ENCODE peak calls at places on chromosome 16, in ten cellular contexts. J, F, S, V, U, W, P, L, Z and N are unnamed samples.

GRCh38 chr16:12815361-12815760 is 11.7 kb upstream of the CPPED1 start:
- DNase-seq in V (no peak), W (no peak), Z (no peak), U (no peak), L (no peak), P (no peak), J (no peak), F (no peak), S (no peak), N (no peak)

GRCh38 chr16:83513006-83513755 is 294.6 kb upstream of the HSBP1 start:
- DNase-seq in W (no peak), S (no peak), J (no peak), L (no peak), P (no peak), Z (no peak), F (no peak), V (no peak), U (no peak), N (no peak)

GRCh38 chr16:80526418-80527061 is 14.3 kb upstream of the DYNLRB2 start:
- DNase-seq in J (no peak), L (peak), F (no peak), P (peak), U (no peak), Z (no peak), W (no peak), V (peak), S (peak), N (no peak)

GRCh38 chr16:7343271-7343670 is 10.6 kb downstream of the RBFOX1 start:
- DNase-seq in U (no peak), Z (no peak), W (no peak), J (no peak), V (no peak), P (no peak), F (no peak), L (no peak), S (peak), N (no peak)

GRCh38 chr16:48523415-48524204 is 86.4 kb downstream of the N4BP1 start:
- DNase-seq in J (no peak), L (no peak), Z (no peak), F (no peak), U (peak), S (no peak), W (peak), V (no peak), P (no peak), N (no peak)

GRCh38 chr16:27326738-27327585 is 13.2 kb downstream of the IL4R start:
- DNase-seq in W (peak), V (peak), F (peak), U (peak), P (peak), J (peak), S (peak), Z (no peak), L (peak), N (peak)

GRCh38 chr16:83623091-83623730 is 184.6 kb upstream of the HSBP1 start:
- DNase-seq in W (no peak), P (no peak), U (no peak), L (no peak), Z (no peak), J (no peak), V (no peak), S (no peak), F (no peak), N (no peak)

GRCh38 chr16:73037331-73037745 is 10.6 kb downstream of the ZFHX3 start:
- DNase-seq in S (peak), P (peak), L (no peak), J (no peak), F (no peak), U (no peak), V (peak), W (peak), Z (no peak), N (no peak)

GRCh38 chr16:51710186-51710585 is 559.1 kb upstream of the SALL1 start:
- DNase-seq in P (no peak), J (no peak), U (no peak), L (no peak), F (no peak), Z (no peak), W (no peak), V (no peak), S (no peak), N (no peak)

GRCh38 chr16:58501242-58502131 is 1.5 kb downstream of the NDRG4 start:
- DNase-seq in L (peak), J (no peak), W (peak), F (no peak), Z (no peak), U (peak), V (peak), P (peak), S (no peak), N (peak)

GRCh38 chr16:30551781-30552180 is 6.4 kb downstream of the ZNF764 start:
- DNase-seq in U (no peak), P (no peak), F (no peak), S (no peak), L (no peak), Z (no peak), J (no peak), W (no peak), V (no peak), N (peak)

GRCh38 chr16:87045462-87046216 is 271.6 kb downstream of the C16orf95 start:
- DNase-seq in S (no peak), U (no peak), W (peak), Z (no peak), F (no peak), J (no peak), L (no peak), V (no peak), P (no peak), N (no peak)

GRCh38 chr16:620700-621525 is 9.9 kb upstream of the WFIKKN1 start:
- DNase-seq in W (no peak), S (peak), Z (no peak), J (no peak), L (no peak), V (no peak), U (no peak), F (no peak), P (no peak), N (no peak)

GRCh38 chr16:50520451-50521245 is 27.5 kb upstream of the NKD1 start:
- DNase-seq in J (no peak), L (no peak), F (no peak), S (no peak), U (no peak), V (no peak), W (peak), P (peak), Z (no peak), N (no peak)

GRCh38 chr16:67110136-67110847 is 551 bp downstream of the PHAF1 start:
- DNase-seq in J (no peak), F (no peak), Z (no peak), W (no peak), V (no peak), L (no peak), S (no peak), U (no peak), P (no peak), N (peak)

GRCh38 chr16:17229766-17230165 is 241.0 kb downstream of the XYLT1 start:
- DNase-seq in L (no peak), U (no peak), V (no peak), S (no peak), Z (no peak), J (no peak), F (no peak), W (no peak), P (no peak), N (no peak)

GRCh38 chr16:23365602-23366240 is 63.6 kb downstream of the SCNN1B start:
- DNase-seq in S (no peak), Z (peak), P (peak), L (no peak), W (no peak), V (peak), U (no peak), J (no peak), F (no peak), N (no peak)

GRCh38 chr16:17784073-17784472 is 313.3 kb upstream of the XYLT1 start:
- DNase-seq in U (no peak), S (no peak), V (no peak), F (no peak), P (no peak), L (no peak), J (no peak), W (no peak), Z (no peak), N (no peak)

GRCh38 chr16:53369921-53370320 is 64.3 kb upstream of the RBL2 start:
- DNase-seq in V (no peak), Z (no peak), P (no peak), J (no peak), S (no peak), F (no peak), W (no peak), U (no peak), L (no peak), N (no peak)

GRCh38 chr16:29318037-29318436 is 88.5 kb downstream of the NPIPB11 start:
- DNase-seq in P (no peak), S (no peak), U (no peak), W (no peak), L (peak), V (no peak), J (peak), Z (no peak), F (no peak), N (no peak)

GRCh38 chr16:88368036-88368435 is 14.7 kb upstream of the ZNF469 start:
- DNase-seq in L (no peak), W (peak), Z (no peak), F (no peak), S (peak), J (no peak), P (no peak), V (no peak), U (peak), N (no peak)

GRCh38 chr16:21001262-21001661 is 100.7 kb downstream of the LYRM1 start:
- DNase-seq in U (no peak), J (peak), L (no peak), Z (no peak), W (no peak), F (no peak), V (peak), S (no peak), P (peak), N (no peak)

GRCh38 chr16:86874141-86874540 is 295.8 kb downstream of the FOXL1 start:
- DNase-seq in W (no peak), F (no peak), P (no peak), J (no peak), U (no peak), Z (no peak), S (no peak), L (no peak), V (no peak), N (no peak)

GRCh38 chr16:7338826-7339225 is 6.2 kb downstream of the RBFOX1 start:
- DNase-seq in P (no peak), V (no peak), J (no peak), L (no peak), W (no peak), S (no peak), F (no peak), Z (no peak), U (no peak), N (no peak)

GRCh38 chr16:78576941-78577340 is 477.5 kb downstream of the WWOX start:
- DNase-seq in F (no peak), L (no peak), V (no peak), Z (no peak), W (no peak), P (no peak), U (no peak), J (no peak), S (no peak), N (no peak)

GRCh38 chr16:11302977-11303376 is 21.8 kb upstream of the PRM1 start:
- DNase-seq in P (no peak), U (no peak), Z (no peak), W (no peak), J (no peak), S (peak), F (no peak), L (no peak), V (peak), N (no peak)

GRCh38 chr16:11301645-11302513 is 20.7 kb upstream of the PRM1 start:
- DNase-seq in Z (no peak), J (no peak), S (peak), V (no peak), L (no peak), U (no peak), W (no peak), F (no peak), P (no peak), N (no peak)

GRCh38 chr16:11306381-11306780 is 25.3 kb upstream of the PRM1 start:
- DNase-seq in L (no peak), S (no peak), U (no peak), V (no peak), F (no peak), P (no peak), J (no peak), W (no peak), Z (no peak), N (no peak)

GRCh38 chr16:11300560-11300892 is 19.4 kb upstream of the PRM1 start:
- DNase-seq in L (no peak), S (peak), P (no peak), U (no peak), F (no peak), J (no peak), Z (no peak), W (no peak), V (no peak), N (no peak)

DNA sequence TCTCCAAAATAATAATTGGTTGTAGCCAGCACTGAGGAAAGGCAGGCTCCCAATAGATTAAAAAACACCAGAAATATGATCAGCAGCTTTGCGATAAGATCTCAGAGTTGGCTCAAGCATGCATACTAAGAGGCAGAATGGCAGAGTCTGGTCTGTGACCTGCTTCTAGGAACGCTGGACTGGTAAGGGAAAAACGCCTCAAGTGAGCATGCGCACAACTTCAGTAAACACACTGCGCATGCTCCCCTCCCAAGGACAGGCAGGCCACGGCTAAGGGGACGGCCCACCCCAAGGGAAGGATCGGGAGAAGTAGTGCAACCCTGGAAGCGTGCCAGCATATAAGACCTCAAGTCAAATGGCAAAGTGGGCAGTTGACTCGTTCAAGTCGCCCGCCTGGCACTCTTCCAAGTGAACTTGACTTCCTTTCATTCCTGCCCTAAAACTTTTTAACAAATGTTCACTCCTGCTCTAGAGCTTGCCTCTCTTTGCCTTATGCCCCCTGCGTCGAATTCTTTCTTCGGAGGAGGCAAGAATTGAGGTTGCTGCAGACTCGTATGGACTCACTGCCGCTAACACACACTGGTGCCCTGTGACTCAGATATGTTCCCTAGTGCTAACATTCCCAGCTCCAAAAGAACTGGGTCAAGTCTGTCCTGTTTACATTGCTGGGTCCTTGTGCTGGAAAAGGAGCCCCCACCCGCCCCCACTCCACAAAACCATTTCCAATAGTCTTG is 22.4 kb upstream of the PRM1 start:
- DNase-seq in U (no peak), S (no peak), Z (no peak), F (no peak), P (no peak), J (no peak), L (no peak), V (peak), W (no peak), N (no peak)
- TF ChIP-seq CTCF in U (no peak), S (no peak), Z (no peak), F (no peak), P (no peak), J (no peak), L (no peak), V (no peak), W (no peak), N (no peak)

DNA sequence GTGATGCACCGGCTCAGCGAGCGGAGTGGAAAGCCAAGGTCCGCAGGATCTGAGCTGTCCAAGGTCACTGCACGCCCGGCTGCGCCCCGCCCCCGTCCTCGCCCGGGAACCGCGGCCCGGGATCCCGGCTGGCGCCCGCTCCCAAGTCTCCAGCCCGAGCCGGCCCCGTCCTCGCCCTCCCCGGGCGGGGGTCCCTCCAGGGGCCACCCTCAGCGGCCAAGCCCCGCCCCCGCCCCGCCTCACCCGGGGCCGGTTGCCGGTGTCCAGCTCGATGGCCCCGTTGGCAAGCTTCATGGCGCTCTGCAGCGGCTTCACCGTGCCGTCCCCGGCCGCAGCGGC is 209 bp downstream of the VPS9D1 start:
- DNase-seq in S (peak), U (peak), L (peak), V (peak), W (no peak), J (no peak), Z (no peak), P (peak), F (no peak), N (peak)
- TF ChIP-seq POLR2A in S (no peak), U (no peak), L (no peak), V (no peak), W (no peak), J (no peak), Z (no peak), P (peak), F (no peak), N (no peak)

GRCh38 chr16:69654280-69654931 is 72.0 kb downstream of the NQO1 start:
- DNase-seq in F (no peak), S (no peak), W (no peak), P (no peak), U (no peak), J (no peak), Z (no peak), L (no peak), V (no peak), N (no peak)
- H3K27ac ChIP-seq in F (no peak), S (no peak), W (no peak), P (no peak), U (no peak), J (no peak), Z (no peak), L (no peak), V (no peak), N (no peak)

GRCh38 chr16:22320572-22321339 is 23.5 kb downstream of the POLR3E start:
- DNase-seq in P (peak), Z (no peak), W (no peak), L (no peak), V (no peak), S (no peak), F (no peak), U (no peak), J (no peak), N (no peak)

GRCh38 chr16:22316411-22316811 is 19.2 kb downstream of the POLR3E start:
- DNase-seq in S (no peak), P (peak), F (no peak), J (no peak), L (no peak), W (peak), U (no peak), V (no peak), Z (no peak), N (no peak)

GRCh38 chr16:22317625-22318024 is 20.4 kb downstream of the POLR3E start:
- DNase-seq in U (no peak), S (no peak), Z (no peak), L (no peak), W (no peak), P (peak), J (no peak), V (no peak), F (no peak), N (no peak)

GRCh38 chr16:22317001-22317530 is 19.9 kb downstream of the POLR3E start:
- DNase-seq in S (no peak), L (no peak), U (no peak), W (no peak), V (no peak), P (peak), J (no peak), Z (no peak), F (no peak), N (peak)

GRCh38 chr16:22318690-22319358 is 21.6 kb downstream of the POLR3E start:
- DNase-seq in P (peak), S (no peak), V (no peak), F (no peak), L (no peak), J (peak), U (peak), Z (no peak), W (peak), N (peak)
- TF ChIP-seq CTCF in P (peak), S (peak), V (peak), F (peak), L (no peak), J (peak), U (peak), Z (peak), W (peak), N (peak)